ENCODE peak calls at places on chromosomes 16 and 17, in four cellular contexts. A is NCI-H524 treated with DMSO at 0.1 percent for 48 hours, Y is left ventricle myocardium inferior, O is T-cell. P is an unnamed sample.

GRCh38 chr17:20823890-20824289 is 218.9 kb downstream of the USP22 start:
- DNase-seq in A (no peak), O (no peak), Y (no peak), P (no peak)

GRCh38 chr17:78628547-78629435 is 51.6 kb upstream of the DNAH17 start:
- DNase-seq in Y (no peak), O (no peak), A (peak; percentile 41), P (no peak)

GRCh38 chr16:49012961-49013726 is 268.5 kb downstream of the CBLN1 start:
- DNase-seq in O (no peak), Y (peak; percentile 67), A (peak; percentile 74), P (no peak)

GRCh38 chr16:85870159-85870558 is 28.8 kb upstream of the IRF8 start:
- DNase-seq in A (no peak), O (no peak), Y (no peak), P (no peak)

GRCh38 chr17:46727572-46728348 is 90.7 kb downstream of the WNT3 start:
- DNase-seq in Y (no peak), A (no peak), O (no peak), P (no peak)

GRCh38 chr17:44653954-44654353 is 2.3 kb upstream of the MEIOC start:
- DNase-seq in A (no peak), O (no peak), Y (no peak), P (no peak)

GRCh38 chr17:38908676-38909181 is 16.7 kb upstream of the LASP1NB start:
- DNase-seq in A (no peak), Y (no peak), O (no peak), P (peak; percentile 44)

GRCh38 chr17:72967263-72967962 is 125.1 kb downstream of the SLC39A11 start:
- DNase-seq in Y (no peak), O (no peak), A (peak; percentile 35), P (no peak)

GRCh38 chr17:76139261-76139752 is 1.7 kb downstream of the FOXJ1 start:
- DNase-seq in A (no peak), O (no peak), Y (no peak), P (no peak)

GRCh38 chr17:1434150-1434549 is 21.9 kb downstream of the CRK start:
- DNase-seq in O (no peak), Y (no peak), A (no peak), P (no peak)

GRCh38 chr16:66203476-66203875 is 163.0 kb upstream of the CDH5 start:
- DNase-seq in Y (no peak), A (no peak), O (no peak), P (no peak)

GRCh38 chr16:70646260-70647241 is at the start of gene IL34:
- DNase-seq in O (no peak), A (peak; percentile 30), Y (no peak), P (peak; percentile 93)

GRCh38 chr17:6749519-6749918 is 6.3 kb upstream of the XAF1 start:
- DNase-seq in Y (no peak), O (no peak), A (no peak), P (no peak)

GRCh38 chr16:78210305-78210704 is 110.9 kb downstream of the WWOX start:
- DNase-seq in Y (no peak), A (no peak), O (no peak), P (no peak)

GRCh38 chr16:1048442-1049112 is 24.0 kb upstream of the SSTR5 start:
- DNase-seq in A (no peak), Y (peak; percentile 75), O (no peak), P (peak; percentile 69)

GRCh38 chr16:69328854-69329316 is 1.5 kb downstream of the PDF start:
- DNase-seq in A (no peak), Y (no peak), O (no peak), P (no peak)

GRCh38 chr16:87710887-87711286 is 54.9 kb downstream of the KLHDC4 start:
- DNase-seq in A (no peak), Y (no peak), O (no peak), P (no peak)

GRCh38 chr17:55433029-55433628 is 11.5 kb upstream of the MMD start:
- DNase-seq in O (no peak), Y (no peak), A (no peak), P (no peak)

GRCh38 chr17:41530062-41531048 is 2.2 kb upstream of the KRT19 start:
- DNase-seq in Y (no peak), A (no peak), O (no peak), P (no peak)

GRCh38 chr16:20768121-20768520 is 4.3 kb downstream of the ACSM3 start:
- DNase-seq in Y (no peak), O (no peak), A (no peak), P (no peak)

GRCh38 chr17:50308666-50309065 is 34.4 kb downstream of the TMEM92 start:
- DNase-seq in A (no peak), O (no peak), Y (no peak), P (no peak)

GRCh38 chr16:15946257-15947044 is 3.0 kb upstream of the ABCC1 start:
- DNase-seq in O (no peak), A (no peak), Y (no peak), P (no peak)

GRCh38 chr16:11735801-11736200 is 6.9 kb downstream of the TXNDC11 start:
- DNase-seq in Y (no peak), A (no peak), O (no peak), P (peak; percentile 74)

GRCh38 chr17:81008140-81008539 is 16.5 kb downstream of the CHMP6 start:
- DNase-seq in O (no peak), A (no peak), Y (no peak), P (peak; percentile 15)

GRCh38 chr17:77461277-77462057 is 320.7 kb downstream of the SEC14L1 start:
- DNase-seq in A (no peak), O (no peak), Y (no peak), P (no peak)

GRCh38 chr17:16886655-16887322 is 85.1 kb downstream of the TNFRSF13B start:
- DNase-seq in A (no peak), Y (no peak), O (no peak), P (no peak)

GRCh38 chr17:9875441-9875840 is 29.6 kb downstream of the RCVRN start:
- DNase-seq in O (no peak), A (no peak), Y (no peak), P (no peak)

GRCh38 chr17:78144146-78144719 is 2.0 kb upstream of the C17orf99 start:
- DNase-seq in O (no peak), A (no peak), Y (peak; percentile 92), P (peak; percentile 84)

GRCh38 chr17:56367381-56367780 is 214.1 kb downstream of the ANKFN1 start:
- DNase-seq in Y (no peak), A (no peak), O (no peak), P (no peak)

GRCh38 chr17:32780721-32781120 is 96.2 kb downstream of the MYO1D start:
- DNase-seq in A (no peak), Y (no peak), O (no peak), P (no peak)

GRCh38 chr17:57911834-57912673 is 43.2 kb downstream of the CUEDC1 start:
- DNase-seq in Y (peak; percentile 94), A (peak; percentile 92), O (no peak), P (peak; percentile 86)

P was measured in psoas muscle.